ENCODE peak calls at places on chromosomes 12 and 14, in five cellular contexts. T is left ventricle myocardium inferior; U is CD8-positive, alpha-beta T cell; O is right atrium auricular region; L is iPS-NIHi11. A is an unnamed sample.

GRCh38 chr12:123024819-123025391 is 44.4 kb downstream of the ARL6IP4 start:
- DNase-seq in U (no peak), O (no peak), T (no peak), L (no peak), A (no peak)

GRCh38 chr14:49900973-49901372 is 8.1 kb downstream of the ARF6 start:
- DNase-seq in L (no peak), O (no peak), T (no peak), U (no peak), A (no peak)

GRCh38 chr14:53807580-53807979 is 149.0 kb downstream of the BMP4 start:
- DNase-seq in L (no peak), T (peak; percentile 60), O (peak; percentile 64), U (no peak), A (no peak)

GRCh38 chr14:94541234-94541975 is 19.8 kb upstream of the SERPINA4 start:
- DNase-seq in L (no peak), T (no peak), U (no peak), O (peak; percentile 26), A (no peak)

GRCh38 chr12:59383426-59383822 is 212.4 kb upstream of the SLC16A7 start:
- DNase-seq in L (no peak), U (no peak), O (no peak), T (no peak), A (peak; percentile 9)

GRCh38 chr12:69660164-69660863 is 38.8 kb downstream of the BEST3 start:
- DNase-seq in O (no peak), T (no peak), U (no peak), L (no peak), A (no peak)

GRCh38 chr14:96393292-96393691 is 1.4 kb downstream of the AK7 start:
- DNase-seq in T (no peak), L (no peak), O (no peak), U (no peak), A (no peak)

GRCh38 chr14:101937926-101938767 is 26.2 kb upstream of the DYNC1H1 start:
- DNase-seq in L (no peak), O (no peak), T (no peak), U (no peak), A (no peak)

GRCh38 chr14:49769171-49769570 is 1.2 kb downstream of the KLHDC2 start:
- DNase-seq in T (no peak), U (no peak), L (no peak), O (no peak), A (peak; percentile 45)

GRCh38 chr12:116246490-116247179 is 30.9 kb downstream of the MED13L start:
- DNase-seq in U (no peak), L (no peak), O (no peak), T (no peak), A (no peak)

A was measured in AG08395.